ENCODE peak calls at places on chromosome 10, in four cellular contexts. K is HCT116; V is CD4-positive, alpha-beta T cell; X is MM.1S. Z is an unnamed sample. For H3K9me3, the result is how much of the 10 kb centered on the place peaks cover.

GRCh38 chr10:16965740-16966447 is 148.7 kb upstream of the RSU1 start:
- DNase-seq in K (peak), V (no peak), X (no peak), Z (peak)

GRCh38 chr10:99711129-99711719 is 20.7 kb downstream of the COX15 start:
- DNase-seq in K (peak), V (no peak), X (peak), Z (no peak)

GRCh38 chr10:86385806-86386205 is 19.2 kb upstream of the GRID1 start:
- DNase-seq in K (peak), V (no peak), X (no peak), Z (no peak)

GRCh38 chr10:66627156-66627555 is 298.7 kb upstream of the LRRTM3 start:
- DNase-seq in K (peak), V (no peak), X (peak), Z (no peak)

GRCh38 chr10:79001082-79001885 is 67.5 kb upstream of the ZMIZ1 start:
- DNase-seq in K (no peak), V (no peak), X (no peak), Z (no peak)

GRCh38 chr10:78296794-78297193 is 263.1 kb downstream of the RPS24 start:
- DNase-seq in K (no peak), V (no peak), X (no peak), Z (no peak)

GRCh38 chr10:47369251-47369894 is 14.7 kb downstream of the ZNF488 start:
- DNase-seq in K (no peak), V (no peak), X (no peak), Z (peak)

GRCh38 chr10:104300736-104301292 is 31.8 kb downstream of the GSTO2 start:
- DNase-seq in K (no peak), V (no peak), X (peak), Z (no peak)

GRCh38 chr10:79084972-79085597 is 16.3 kb downstream of the ZMIZ1 start:
- DNase-seq in K (no peak), V (no peak), X (no peak), Z (no peak)

GRCh38 chr10:5297466-5297865 is 67.3 kb upstream of the UCN3 start:
- DNase-seq in K (no peak), V (no peak), X (peak), Z (no peak)

GRCh38 chr10:51030480-51030879 is 43.8 kb upstream of the PRKG1 start:
- DNase-seq in K (no peak), V (no peak), X (no peak), Z (no peak)

GRCh38 chr10:76415559-76415958 is 984.1 kb downstream of the LRMDA start:
- DNase-seq in K (no peak), V (no peak), X (no peak), Z (no peak)

GRCh38 chr10:4470231-4470840 is 355.7 kb upstream of the AKR1E2 start:
- DNase-seq in K (no peak), V (no peak), X (no peak), Z (no peak)

GRCh38 chr10:93993782-93994668 is at the start of gene PLCE1:
- DNase-seq in K (no peak), V (no peak), X (peak), Z (peak)

GRCh38 chr10:3226960-3227724 is 54.6 kb upstream of the PITRM1 start:
- DNase-seq in K (peak), V (no peak), X (no peak), Z (no peak)

GRCh38 chr10:123784216-123784615 is 107.4 kb downstream of the CPXM2 start:
- DNase-seq in K (no peak), V (no peak), X (no peak), Z (no peak)

GRCh38 chr10:44261710-44262455 is 123.0 kb downstream of the CXCL12 start:
- DNase-seq in K (no peak), V (no peak), X (no peak), Z (no peak)

GRCh38 chr10:118522791-118523498 is 72.5 kb downstream of the PRLHR start:
- DNase-seq in K (peak), V (no peak), X (no peak), Z (no peak)

GRCh38 chr10:70445718-70446485 is 4.4 kb upstream of the NODAL start:
- DNase-seq in K (no peak), V (no peak), X (no peak), Z (no peak)

GRCh38 chr10:19922236-19922963 is 106.2 kb downstream of the PLXDC2 start:
- DNase-seq in K (no peak), V (no peak), X (no peak), Z (no peak)

GRCh38 chr10:77251297-77252013 is 386.2 kb downstream of the KCNMA1 start:
- DNase-seq in K (peak), V (no peak), X (peak), Z (peak)

GRCh38 chr10:91296471-91296870 is 76.0 kb downstream of the PCGF5 start:
- DNase-seq in K (peak), V (no peak), X (peak), Z (no peak)

GRCh38 chr10:98349508-98349922 is 65.5 kb downstream of the PYROXD2 start:
- DNase-seq in K (no peak), V (no peak), X (no peak), Z (peak)

GRCh38 chr10:72261323-72262018 is 12.3 kb upstream of the DDIT4 start:
- DNase-seq in K (no peak), V (no peak), X (peak), Z (no peak)

GRCh38 chr10:49264177-49264677 is 34.7 kb upstream of the C10orf71 start:
- DNase-seq in K (no peak), V (no peak), X (no peak), Z (no peak)
- H3K9me3 ChIP-seq in K (under half), V (under half), X (under half), Z (under half)

GRCh38 chr10:131495892-131496291 is 184.4 kb upstream of the TCERG1L start:
- DNase-seq in K (no peak), V (no peak), X (no peak), Z (peak)
- H3K9me3 ChIP-seq in K (under half), V (under half), X (under half), Z (under half)

GRCh38 chr10:121267236-121268003 is 330.8 kb downstream of the FGFR2 start:
- DNase-seq in K (no peak), V (no peak), X (no peak), Z (no peak)

GRCh38 chr10:121265320-121265719 is 332.9 kb downstream of the FGFR2 start:
- DNase-seq in K (no peak), V (no peak), X (no peak), Z (no peak)

GRCh38 chr10:121266370-121266769 is 331.9 kb downstream of the FGFR2 start:
- DNase-seq in K (no peak), V (no peak), X (no peak), Z (no peak)

GRCh38 chr10:121270906-121271305 is 327.3 kb downstream of the FGFR2 start:
- DNase-seq in K (no peak), V (no peak), X (no peak), Z (no peak)

GRCh38 chr10:121268363-121268762 is 329.9 kb downstream of the FGFR2 start:
- DNase-seq in K (no peak), V (no peak), X (no peak), Z (no peak)
- H3K9me3 ChIP-seq in K (under half), V (under half), X (under half), Z (under half)

GRCh38 chr10:21831986-21832735 is 171.4 kb downstream of the DNAJC1 start:
- DNase-seq in K (no peak), V (no peak), X (no peak), Z (no peak)

GRCh38 chr10:21830037-21830436 is 173.5 kb downstream of the DNAJC1 start:
- DNase-seq in K (no peak), V (no peak), X (no peak), Z (no peak)

GRCh38 chr10:21827308-21827707 is 176.2 kb downstream of the DNAJC1 start:
- DNase-seq in K (no peak), V (no peak), X (no peak), Z (no peak)

DNA sequence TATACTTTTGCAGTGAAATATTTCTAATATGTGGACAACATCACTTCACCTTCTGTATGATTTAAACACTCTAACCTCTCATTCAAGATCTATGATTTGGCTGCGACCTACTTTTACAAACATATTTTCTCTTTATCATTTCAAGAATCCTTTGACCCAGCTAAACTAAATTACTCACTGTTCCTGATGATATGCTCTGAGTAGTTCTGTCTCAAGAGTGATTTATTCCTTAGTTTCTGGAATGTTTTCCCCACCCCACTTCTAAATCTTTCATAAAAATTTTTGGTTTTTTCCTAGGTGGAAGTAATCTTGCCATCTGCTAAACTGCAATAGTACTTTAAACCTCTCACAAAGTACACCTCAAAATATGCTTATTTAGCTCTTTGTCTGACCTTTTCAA is 170.8 kb downstream of the DNAJC1 start:
- DNase-seq in K (no peak), V (no peak), X (no peak), Z (no peak)
- H3K9me3 ChIP-seq in K (under half), V (under half), X (under half), Z (under half)

DNA sequence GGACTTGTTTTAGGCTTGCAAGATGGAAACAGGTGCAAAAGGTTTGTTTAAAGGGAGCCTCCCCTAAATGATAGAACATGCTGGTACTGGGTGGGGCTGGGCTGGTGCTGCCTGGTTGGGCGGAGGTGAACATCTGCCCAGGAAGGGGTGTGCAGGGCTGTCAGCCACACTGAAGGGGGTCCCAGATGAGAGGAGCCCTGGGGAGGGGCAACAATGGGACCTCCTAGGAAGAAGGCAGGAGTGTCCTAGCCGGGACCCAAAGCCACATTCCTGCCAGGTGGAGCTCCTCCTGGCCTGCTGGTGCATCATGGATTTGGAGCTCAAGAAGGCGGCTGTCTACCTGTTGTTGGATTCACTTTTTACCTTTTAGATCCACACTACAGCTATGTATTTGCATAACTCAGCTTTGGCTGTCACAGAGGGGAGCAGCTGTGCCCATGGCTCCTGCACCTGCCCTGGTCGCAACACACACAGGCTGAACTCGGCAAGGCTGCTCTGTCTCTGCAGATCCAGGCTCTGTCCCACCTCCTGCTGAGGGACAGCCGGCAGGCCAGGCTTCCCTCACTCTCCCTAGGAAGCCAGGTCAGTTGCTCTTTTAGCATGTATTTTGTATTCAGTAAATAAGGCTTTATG is 59.9 kb downstream of the ADARB2 start:
- DNase-seq in K (no peak), V (no peak), X (no peak), Z (no peak)
- H3K9me3 ChIP-seq in K (under half), V (under half), X (under half), Z (under half)

DNA sequence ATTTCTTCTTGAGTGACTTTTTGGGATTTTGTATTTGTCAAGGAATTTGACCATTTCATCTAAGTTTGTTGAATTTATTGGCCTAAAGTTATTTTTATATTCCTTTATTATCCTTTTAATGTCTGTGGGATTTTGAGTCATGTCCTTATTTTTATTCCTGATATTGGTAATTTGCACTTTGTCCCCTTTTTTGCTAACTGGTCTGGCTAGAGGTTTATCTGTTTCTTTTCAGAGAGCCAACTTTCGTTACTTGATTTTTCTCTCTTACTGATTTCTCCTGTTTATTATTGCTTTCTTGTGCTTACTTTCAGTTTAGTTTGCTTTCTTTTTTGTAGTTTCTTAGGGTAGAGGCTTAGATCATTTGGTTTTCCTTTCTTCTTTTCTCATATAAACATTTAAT is 14.6 kb downstream of the MGMT start:
- DNase-seq in K (no peak), V (no peak), X (no peak), Z (no peak)
- H3K9me3 ChIP-seq in K (under half), V (under half), X (under half), Z (under half)

GRCh38 chr10:126948355-126949160 is 43.3 kb downstream of the DOCK1 start:
- DNase-seq in K (no peak), V (no peak), X (no peak), Z (no peak)

GRCh38 chr10:126946746-126947145 is 41.5 kb downstream of the DOCK1 start:
- DNase-seq in K (no peak), V (no peak), X (no peak), Z (no peak)

GRCh38 chr10:126953886-126954285 is 48.7 kb downstream of the DOCK1 start:
- DNase-seq in K (no peak), V (no peak), X (no peak), Z (no peak)

GRCh38 chr10:126949161-126949503 is 43.9 kb downstream of the DOCK1 start:
- DNase-seq in K (no peak), V (no peak), X (no peak), Z (no peak)

DNA sequence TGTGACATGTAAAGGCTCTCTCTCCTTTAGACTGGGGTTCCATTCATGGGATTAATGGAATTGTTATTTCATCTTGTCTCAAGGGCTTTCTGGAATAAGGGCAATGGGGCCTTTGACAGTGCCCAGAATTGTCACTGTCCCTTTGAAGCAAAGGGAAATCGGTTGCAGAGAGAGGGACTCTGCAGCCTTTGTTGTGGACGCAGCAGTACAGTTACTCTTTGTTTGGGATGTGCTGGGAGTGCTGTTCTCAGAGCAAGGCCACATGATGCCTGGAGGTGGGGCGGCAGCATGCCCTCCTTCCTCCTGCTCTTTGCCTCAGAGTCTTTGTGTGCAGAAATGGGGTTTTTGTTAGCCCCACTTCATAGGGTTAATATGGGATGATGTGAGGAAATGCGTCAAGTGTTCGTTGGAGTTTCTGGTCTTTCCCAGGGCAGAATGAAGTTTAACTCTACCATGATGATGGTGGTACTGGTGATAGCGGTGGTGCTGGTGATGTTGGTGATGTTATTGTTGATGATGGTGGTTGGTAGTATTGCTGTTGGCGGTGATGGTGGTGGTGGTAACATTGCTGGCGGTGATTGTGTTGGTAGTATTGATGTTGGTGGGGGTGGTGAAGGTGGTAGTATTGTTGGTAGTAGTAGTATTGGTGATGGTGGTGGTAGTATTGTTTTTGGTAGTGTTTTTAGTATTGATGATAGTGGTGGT is 45.3 kb downstream of the DOCK1 start:
- DNase-seq in K (no peak), V (no peak), X (no peak), Z (no peak)
- H3K9me3 ChIP-seq in K (under half), V (under half), X (under half), Z (under half)